ENCODE peak calls at places on chromosomes 13 and 19, in ten cellular contexts. U is endothelial cell; H is tibial nerve; K is fibroblast of pulmonary artery; W is HFFc6; D is BJ; A is nephron progenitor cell; R is dorsolateral prefrontal cortex; G is A549; C is CD4-positive, alpha-beta T cell. E is an unnamed sample.

GRCh38 chr19:343941-344624 is 513 bp downstream of the MIER2 start:
- DNase-seq in U (peak), H (no peak), K (peak), W (no peak), D (no peak), A (peak), R (no peak), G (no peak), C (no peak), E (peak)

GRCh38 chr19:6801397-6802086 is 29.0 kb downstream of the VAV1 start:
- DNase-seq in U (no peak), H (peak), K (peak), W (no peak), D (no peak), A (no peak), R (peak), G (peak), C (peak), E (no peak)

GRCh38 chr13:46605824-46606554 is 53.0 kb downstream of the LRCH1 start:
- DNase-seq in U (no peak), H (no peak), K (no peak), W (no peak), D (no peak), A (no peak), R (no peak), G (no peak), C (no peak), E (no peak)

GRCh38 chr19:35090160-35090794 is 25.3 kb upstream of the FXYD3 start:
- DNase-seq in U (peak), H (peak), K (peak), W (peak), D (no peak), A (peak), R (peak), G (peak), C (no peak), E (peak)

GRCh38 chr19:35495107-35496064 is 5.1 kb upstream of the KRTDAP start:
- DNase-seq in U (peak), H (peak), K (peak), W (peak), D (no peak), A (peak), R (peak), G (peak), C (peak), E (peak)

GRCh38 chr19:41740415-41741243 is 14.7 kb upstream of the CEACAM6 start:
- DNase-seq in U (no peak), H (no peak), K (no peak), W (no peak), D (no peak), A (no peak), R (no peak), G (no peak), C (no peak), E (no peak)

GRCh38 chr13:42671502-42671901 is 97.5 kb downstream of the TNFSF11 start:
- DNase-seq in U (no peak), H (no peak), K (no peak), W (no peak), D (no peak), A (no peak), R (no peak), G (no peak), C (no peak), E (no peak)

GRCh38 chr13:64505511-64505910 is 2724.6 kb downstream of the PCDH9 start:
- DNase-seq in U (no peak), H (no peak), K (peak), W (peak), D (peak), A (no peak), R (no peak), G (no peak), C (no peak), E (no peak)

GRCh38 chr13:44819762-44820161 is 169.5 kb downstream of the NUFIP1 start:
- DNase-seq in U (no peak), H (no peak), K (no peak), W (no peak), D (no peak), A (no peak), R (no peak), G (no peak), C (no peak), E (no peak)

GRCh38 chr13:42685762-42686560 is 95.4 kb upstream of the FAM216B start:
- DNase-seq in U (no peak), H (no peak), K (peak), W (no peak), D (no peak), A (no peak), R (no peak), G (no peak), C (no peak), E (no peak)

GRCh38 chr19:46813570-46814358 is 25.4 kb upstream of the SLC1A5 start:
- DNase-seq in U (no peak), H (peak), K (peak), W (peak), D (no peak), A (no peak), R (no peak), G (peak), C (no peak), E (no peak)

GRCh38 chr13:21986602-21987001 is 315.7 kb downstream of the FGF9 start:
- DNase-seq in U (no peak), H (peak), K (no peak), W (no peak), D (no peak), A (no peak), R (no peak), G (no peak), C (no peak), E (no peak)

GRCh38 chr19:19460761-19461265 is 54.5 kb downstream of the TSSK6 start:
- DNase-seq in U (peak), H (peak), K (peak), W (peak), D (no peak), A (peak), R (peak), G (no peak), C (peak), E (no peak)

GRCh38 chr19:8252922-8253589 is 43.9 kb downstream of the CERS4 start:
- DNase-seq in U (peak), H (peak), K (peak), W (peak), D (no peak), A (peak), R (peak), G (peak), C (peak), E (peak)

GRCh38 chr13:109287553-109287952 is 498.8 kb downstream of the IRS2 start:
- DNase-seq in U (no peak), H (no peak), K (no peak), W (no peak), D (no peak), A (no peak), R (no peak), G (no peak), C (no peak), E (no peak)

GRCh38 chr13:113934576-113934975 is 39.3 kb downstream of the C13orf46 start:
- DNase-seq in U (no peak), H (no peak), K (no peak), W (no peak), D (no peak), A (no peak), R (no peak), G (no peak), C (no peak), E (no peak)

GRCh38 chr19:54364775-54365257 is at the start of gene LAIR1:
- DNase-seq in U (peak), H (peak), K (no peak), W (no peak), D (no peak), A (no peak), R (no peak), G (no peak), C (peak), E (no peak)

GRCh38 chr19:16822648-16823047 is 6.5 kb upstream of the SIN3B start:
- DNase-seq in U (no peak), H (no peak), K (no peak), W (no peak), D (no peak), A (no peak), R (no peak), G (no peak), C (no peak), E (no peak)

GRCh38 chr19:47446534-47447469 is 24.9 kb downstream of the SLC8A2 start:
- DNase-seq in U (peak), H (no peak), K (peak), W (no peak), D (no peak), A (peak), R (peak), G (peak), C (no peak), E (no peak)

GRCh38 chr13:67752741-67753140 is 522.6 kb upstream of the PCDH9 start:
- DNase-seq in U (no peak), H (no peak), K (no peak), W (no peak), D (no peak), A (no peak), R (no peak), G (no peak), C (no peak), E (no peak)

GRCh38 chr13:111241006-111241755 is 79.3 kb upstream of the TEX29 start:
- DNase-seq in U (no peak), H (no peak), K (no peak), W (no peak), D (no peak), A (no peak), R (peak), G (no peak), C (no peak), E (no peak)

GRCh38 chr13:101258071-101258470 is 158.2 kb downstream of the NALCN start:
- DNase-seq in U (no peak), H (no peak), K (peak), W (peak), D (peak), A (peak), R (no peak), G (peak), C (no peak), E (no peak)

GRCh38 chr19:55678121-55678671 is 3.2 kb downstream of the EPN1 start:
- DNase-seq in U (no peak), H (peak), K (no peak), W (no peak), D (no peak), A (no peak), R (peak), G (no peak), C (no peak), E (no peak)

GRCh38 chr19:21612403-21612872 is 107.0 kb downstream of the ZNF429 start:
- DNase-seq in U (no peak), H (no peak), K (no peak), W (no peak), D (no peak), A (no peak), R (no peak), G (no peak), C (no peak), E (no peak)

GRCh38 chr13:49400755-49401659 is 42.9 kb downstream of the CAB39L start:
- DNase-seq in U (no peak), H (peak), K (peak), W (no peak), D (peak), A (no peak), R (peak), G (no peak), C (no peak), E (no peak)

GRCh38 chr19:29805026-29805925 is 6.5 kb upstream of the CCNE1 start:
- DNase-seq in U (no peak), H (no peak), K (no peak), W (peak), D (no peak), A (no peak), R (no peak), G (peak), C (no peak), E (no peak)

GRCh38 chr13:104975272-104975671 is 1560.2 kb downstream of the EFNB2 start:
- DNase-seq in U (no peak), H (no peak), K (no peak), W (no peak), D (no peak), A (no peak), R (no peak), G (no peak), C (no peak), E (no peak)

GRCh38 chr13:99922631-99923404 is 48.7 kb downstream of the ZIC5 start:
- DNase-seq in U (no peak), H (no peak), K (no peak), W (no peak), D (no peak), A (no peak), R (no peak), G (no peak), C (no peak), E (no peak)

GRCh38 chr19:32258167-32258566 is 87.2 kb upstream of the ZNF507 start:
- DNase-seq in U (no peak), H (no peak), K (no peak), W (no peak), D (no peak), A (no peak), R (no peak), G (no peak), C (no peak), E (no peak)

GRCh38 chr13:95494082-95494681 is 58.3 kb upstream of the CLDN10 start:
- DNase-seq in U (peak), H (peak), K (peak), W (peak), D (peak), A (peak), R (no peak), G (peak), C (no peak), E (peak)

GRCh38 chr19:3289971-3290569 is 65.6 kb downstream of the CELF5 start:
- DNase-seq in U (no peak), H (no peak), K (no peak), W (no peak), D (no peak), A (no peak), R (no peak), G (peak), C (no peak), E (no peak)

GRCh38 chr13:45681101-45681500 is 21.0 kb upstream of the CBY2 start:
- DNase-seq in U (no peak), H (no peak), K (no peak), W (peak), D (no peak), A (peak), R (no peak), G (no peak), C (no peak), E (no peak)

GRCh38 chr13:95553614-95554385 is 1.3 kb downstream of the CLDN10 start:
- DNase-seq in U (peak), H (no peak), K (no peak), W (no peak), D (no peak), A (peak), R (no peak), G (no peak), C (no peak), E (no peak)

GRCh38 chr19:54560881-54561385 is 12.7 kb upstream of the LILRA2 start:
- DNase-seq in U (no peak), H (no peak), K (no peak), W (no peak), D (no peak), A (no peak), R (no peak), G (no peak), C (no peak), E (no peak)

GRCh38 chr13:113837554-113838355 is 26.1 kb downstream of the GAS6 start:
- DNase-seq in U (no peak), H (peak), K (peak), W (peak), D (peak), A (no peak), R (peak), G (peak), C (no peak), E (no peak)

GRCh38 chr19:48396871-48397176 is 3.4 kb downstream of the GRIN2D start:
- DNase-seq in U (no peak), H (no peak), K (no peak), W (no peak), D (no peak), A (no peak), R (no peak), G (no peak), C (no peak), E (no peak)

DNA sequence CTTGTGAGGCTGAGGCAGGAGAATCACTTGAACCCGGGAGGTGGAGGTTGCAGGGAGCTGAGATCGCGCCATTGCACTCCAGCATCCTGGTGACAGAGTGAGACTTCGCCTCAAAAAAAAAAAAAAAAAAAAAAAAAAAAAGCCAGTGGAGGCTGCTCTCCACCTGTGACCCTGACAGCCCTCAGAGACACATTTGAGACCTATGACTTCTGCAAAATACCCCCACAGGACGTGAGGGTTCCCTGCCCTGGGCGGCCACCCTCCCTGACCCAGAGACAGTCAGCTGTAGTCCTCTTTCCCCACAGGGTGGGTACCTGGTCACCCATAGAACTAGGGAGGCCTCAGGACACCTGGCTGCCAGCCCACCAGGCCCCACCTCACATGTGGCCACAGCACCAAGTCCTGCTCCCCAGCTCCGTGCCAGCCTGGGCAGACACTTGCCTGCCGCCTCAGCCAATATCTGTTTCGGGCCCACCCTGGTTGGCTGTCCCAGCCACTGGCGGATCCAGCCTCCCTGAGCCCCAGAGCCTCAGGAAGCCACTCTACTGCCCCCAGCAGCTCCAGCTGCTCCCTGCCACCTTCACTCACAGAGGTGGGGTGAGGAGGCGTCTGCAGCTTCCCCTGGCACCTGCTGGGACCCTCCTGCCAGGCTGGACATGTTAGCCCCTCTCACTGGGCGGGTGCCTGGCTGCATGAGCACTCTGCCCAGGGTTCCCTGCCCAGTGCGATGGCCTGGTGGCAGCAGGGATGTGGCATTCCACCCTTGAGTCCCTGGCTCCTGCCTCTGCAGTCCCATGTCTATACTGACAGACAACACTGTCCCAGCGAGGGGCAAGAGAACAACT is 7.0 kb downstream of the MKNK2 start:
- DNase-seq in U (no peak), H (no peak), K (no peak), W (no peak), D (no peak), A (no peak), R (no peak), G (no peak), C (peak), E (no peak)
- TF ChIP-seq CTCF in U (no peak), H (no peak), K (no peak), W (no peak), D (no peak), A (no peak), R (no peak), G (no peak), C (no peak), E (no peak)

GRCh38 chr19:44806271-44806670 is 2.6 kb upstream of the BCAM start:
- DNase-seq in U (no peak), H (no peak), K (no peak), W (no peak), D (no peak), A (no peak), R (no peak), G (no peak), C (no peak), E (no peak)

GRCh38 chr19:44809856-44810554 is 1.1 kb downstream of the BCAM start:
- DNase-seq in U (no peak), H (no peak), K (no peak), W (no peak), D (no peak), A (peak), R (no peak), G (no peak), C (no peak), E (no peak)

GRCh38 chr19:44808463-44809371 is at the start of gene BCAM:
- DNase-seq in U (peak), H (peak), K (peak), W (no peak), D (no peak), A (peak), R (no peak), G (peak), C (no peak), E (peak)

GRCh38 chr19:44807162-44807561 is 1.7 kb upstream of the BCAM start:
- DNase-seq in U (no peak), H (no peak), K (no peak), W (no peak), D (no peak), A (no peak), R (no peak), G (peak), C (no peak), E (no peak)

GRCh38 chr19:44807652-44808462 is 1.0 kb upstream of the BCAM start:
- DNase-seq in U (peak), H (peak), K (peak), W (no peak), D (no peak), A (peak), R (peak), G (peak), C (no peak), E (peak)
- TF ChIP-seq CTCF in U (peak), H (peak), K (peak), W (peak), D (peak), A (peak), R (peak), G (peak), C (no peak), E (peak)

GRCh38 chr19:13103961-13104847 is 1.5 kb upstream of the LYL1 start:
- DNase-seq in U (peak), H (no peak), K (no peak), W (no peak), D (no peak), A (peak), R (no peak), G (no peak), C (peak), E (peak)
- TF ChIP-seq CTCF in U (peak), H (peak), K (peak), W (peak), D (peak), A (peak), R (peak), G (peak), C (peak), E (peak)

DNA sequence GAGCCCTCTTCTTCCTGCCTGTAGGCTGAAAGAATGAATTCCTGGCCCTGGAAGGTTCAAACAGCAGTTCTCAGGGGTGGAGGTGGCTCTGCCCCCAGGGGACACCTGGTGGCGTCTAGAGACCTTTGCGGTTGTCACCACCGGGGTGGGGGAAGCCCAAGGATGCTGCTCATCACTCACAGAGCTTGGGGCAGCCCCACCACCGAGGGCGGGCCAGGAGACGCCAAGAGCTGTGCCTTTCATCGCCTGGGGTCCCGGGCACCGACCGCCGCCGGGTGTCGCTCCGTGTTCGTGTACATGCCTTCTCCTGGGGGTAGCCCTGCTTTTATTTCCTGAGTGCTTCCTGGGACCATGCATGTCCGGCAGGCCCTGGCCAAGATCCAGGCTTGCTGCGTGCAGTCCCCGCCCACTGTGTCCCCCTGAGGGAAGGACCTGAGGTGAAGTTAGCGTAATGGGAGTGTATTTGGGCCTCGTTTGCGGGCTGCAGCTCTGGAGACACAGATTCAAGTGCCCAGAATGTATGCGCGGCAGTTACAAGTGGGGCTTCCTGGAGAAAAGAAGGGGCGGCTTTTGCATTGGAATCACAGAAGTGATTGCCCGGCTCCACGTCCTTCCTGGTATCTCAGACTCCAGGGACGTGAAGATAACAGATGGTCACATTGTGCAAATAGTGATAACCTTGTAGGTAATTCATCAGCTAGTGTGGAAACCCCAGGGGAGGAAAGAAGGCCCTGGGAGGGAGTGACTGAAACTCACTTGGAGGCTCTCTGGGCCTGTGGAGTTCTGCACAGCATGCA is 7.8 kb downstream of the DOT1L start:
- DNase-seq in U (peak), H (no peak), K (peak), W (no peak), D (no peak), A (no peak), R (no peak), G (no peak), C (peak), E (no peak)
- TF ChIP-seq CTCF in U (no peak), H (no peak), K (no peak), W (peak), D (no peak), A (no peak), R (no peak), G (no peak), C (no peak), E (peak)

GRCh38 chr13:23348270-23349126 is 85.0 kb downstream of the SACS start:
- DNase-seq in U (no peak), H (no peak), K (no peak), W (no peak), D (no peak), A (no peak), R (no peak), G (peak), C (no peak), E (no peak)
- TF ChIP-seq CTCF in U (no peak), H (no peak), K (peak), W (no peak), D (no peak), A (no peak), R (no peak), G (no peak), C (no peak), E (no peak)